ENCODE peak calls at places on chromosomes 2 and 18, in nine cellular contexts. Q, H, L, F, W, M, X, K and S are unnamed samples.

GRCh38 chr2:126797622-126798275 is 100.9 kb upstream of the TEX51 start:
- DNase-seq in Q (no peak), H (no peak), L (no peak), F (no peak), W (peak; percentile 36), M (no peak), X (no peak), K (no peak), S (no peak)

GRCh38 chr2:210895132-210895531 is 338.7 kb downstream of the CPS1 start:
- DNase-seq in Q (no peak), H (peak; percentile 73), L (no peak), F (no peak), W (no peak), M (no peak), X (no peak), K (no peak), S (no peak)

GRCh38 chr2:134975281-134976009 is 56.8 kb downstream of the CCNT2 start:
- DNase-seq in Q (no peak), H (no peak), L (peak; percentile 61), F (no peak), W (no peak), M (no peak), X (no peak), K (no peak), S (no peak)

GRCh38 chr18:58045265-58046086 is 1.4 kb downstream of the NEDD4L start:
- DNase-seq in Q (peak; percentile 48), H (peak; percentile 78), L (peak; percentile 78), F (no peak), W (peak; percentile 82), M (peak; percentile 26), X (peak; percentile 88), K (peak; percentile 41), S (peak; percentile 17)

GRCh38 chr2:176494949-176495353 is 225.7 kb downstream of the MTX2 start:
- DNase-seq in Q (no peak), H (no peak), L (peak; percentile 28), F (peak; percentile 49), W (peak; percentile 66), M (peak; percentile 54), X (peak; percentile 47), K (no peak), S (peak; percentile 34)

GRCh38 chr2:218635719-218636118 is 23.7 kb downstream of the ZNF142 start:
- DNase-seq in Q (no peak), H (no peak), L (no peak), F (no peak), W (no peak), M (no peak), X (no peak), K (no peak), S (no peak)

GRCh38 chr18:76823574-76823973 is 1.2 kb downstream of the ZNF236 start:
- DNase-seq in Q (no peak), H (peak; percentile 81), L (peak; percentile 22), F (peak; percentile 37), W (peak; percentile 57), M (peak; percentile 39), X (peak; percentile 8), K (peak; percentile 30), S (no peak)

GRCh38 chr2:9644603-9645002 is 13.8 kb upstream of the YWHAQ start:
- DNase-seq in Q (no peak), H (no peak), L (no peak), F (no peak), W (no peak), M (no peak), X (peak; percentile 53), K (no peak), S (no peak)

GRCh38 chr2:167869200-167869599 is 378.2 kb downstream of the STK39 start:
- DNase-seq in Q (no peak), H (peak; percentile 25), L (no peak), F (no peak), W (no peak), M (no peak), X (no peak), K (no peak), S (no peak)

GRCh38 chr2:192070099-192070498 is 124.6 kb downstream of the TMEFF2 start:
- DNase-seq in Q (no peak), H (no peak), L (no peak), F (no peak), W (no peak), M (peak; percentile 47), X (no peak), K (no peak), S (no peak)

GRCh38 chr18:24490545-24490944 is 30.1 kb downstream of the HRH4 start:
- DNase-seq in Q (no peak), H (no peak), L (no peak), F (no peak), W (no peak), M (peak; percentile 79), X (no peak), K (no peak), S (no peak)

GRCh38 chr2:100755441-100755840 is 64.5 kb upstream of the NPAS2 start:
- DNase-seq in Q (no peak), H (no peak), L (no peak), F (no peak), W (no peak), M (peak; percentile 54), X (no peak), K (no peak), S (no peak)

GRCh38 chr18:72181241-72181764 is 362.8 kb downstream of the CBLN2 start:
- DNase-seq in Q (no peak), H (no peak), L (no peak), F (no peak), W (no peak), M (no peak), X (no peak), K (no peak), S (no peak)

GRCh38 chr18:63412949-63413348 is 9.3 kb downstream of the VPS4B start:
- DNase-seq in Q (no peak), H (no peak), L (no peak), F (no peak), W (no peak), M (peak; percentile 7), X (no peak), K (no peak), S (no peak)

GRCh38 chr2:100235098-100235497 is 87.2 kb downstream of the LONRF2 start:
- DNase-seq in Q (no peak), H (peak; percentile 9), L (peak; percentile 22), F (no peak), W (peak; percentile 89), M (no peak), X (no peak), K (no peak), S (no peak)

GRCh38 chr2:203035879-203036470 is 21.3 kb downstream of the NBEAL1 start:
- DNase-seq in Q (no peak), H (no peak), L (no peak), F (no peak), W (no peak), M (no peak), X (no peak), K (no peak), S (no peak)

GRCh38 chr2:174763793-174764179 is 486 bp downstream of the CHRNA1 start:
- DNase-seq in Q (no peak), H (no peak), L (no peak), F (no peak), W (no peak), M (no peak), X (no peak), K (no peak), S (no peak)
- H3K27ac ChIP-seq in Q (no peak overlapping the region), H (no peak overlapping the region), L (no peak overlapping the region), F (no peak overlapping the region), W (no peak overlapping the region), M (no peak overlapping the region), X (no peak overlapping the region), K (no peak overlapping the region), S (no peak overlapping the region)

GRCh38 chr18:48342125-48342524 is 67.1 kb downstream of the ZBTB7C start:
- DNase-seq in Q (no peak), H (no peak), L (no peak), F (no peak), W (no peak), M (no peak), X (no peak), K (no peak), S (peak; percentile 22)
- H3K27ac ChIP-seq in Q (no peak overlapping the region), H (no peak overlapping the region), L (no peak overlapping the region), F (no peak overlapping the region), W (no peak overlapping the region), M (no peak overlapping the region), X (no peak overlapping the region), K (no peak overlapping the region), S (no peak overlapping the region)

DNA sequence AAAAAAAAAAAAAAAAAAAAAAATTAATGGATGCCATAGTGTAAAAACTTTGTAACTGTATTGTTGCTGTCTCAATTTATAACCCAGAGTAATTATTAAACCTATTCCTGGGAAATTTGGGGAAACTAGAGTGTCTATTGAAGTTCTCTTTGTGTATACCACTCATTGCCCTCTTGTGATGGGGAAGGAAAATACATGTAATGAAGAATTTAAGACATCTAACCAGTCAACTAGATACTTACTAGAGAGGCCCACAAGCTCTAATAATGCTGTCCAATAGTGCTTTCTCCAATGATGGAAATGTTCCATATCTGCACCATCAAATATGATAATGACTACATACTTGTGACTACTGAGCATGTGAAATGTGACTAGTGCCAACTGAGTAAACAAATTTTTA is 168.5 kb upstream of the SLC39A10 start:
- DNase-seq in Q (no peak), H (no peak), L (no peak), F (no peak), W (no peak), M (peak; percentile 10), X (no peak), K (no peak), S (no peak)
- H3K27ac ChIP-seq in Q (no peak overlapping the region), H (no peak overlapping the region), L (no peak overlapping the region), F (no peak overlapping the region), W (no peak overlapping the region), M (no peak overlapping the region), X (no peak overlapping the region), K (no peak overlapping the region), S (no peak overlapping the region)

GRCh38 chr2:64488050-64488974 is 34.4 kb downstream of the LGALSL start:
- DNase-seq in Q (peak; percentile 55), H (peak; percentile 89), L (peak; percentile 78), F (peak; percentile 59), W (peak; percentile 87), M (peak; percentile 59), X (peak; percentile 49), K (peak; percentile 78), S (peak; percentile 72)

GRCh38 chr2:64482765-64483504 is 29.0 kb downstream of the LGALSL start:
- DNase-seq in Q (no peak), H (no peak), L (peak; percentile 39), F (no peak), W (peak; percentile 76), M (peak; percentile 80), X (peak; percentile 47), K (no peak), S (no peak)

GRCh38 chr2:64487256-64488049 is 33.5 kb downstream of the LGALSL start:
- DNase-seq in Q (no peak), H (no peak), L (no peak), F (no peak), W (no peak), M (no peak), X (no peak), K (no peak), S (no peak)

GRCh38 chr2:64485302-64485701 is 31.3 kb downstream of the LGALSL start:
- DNase-seq in Q (no peak), H (no peak), L (no peak), F (no peak), W (no peak), M (peak; percentile 19), X (no peak), K (no peak), S (no peak)

DNA sequence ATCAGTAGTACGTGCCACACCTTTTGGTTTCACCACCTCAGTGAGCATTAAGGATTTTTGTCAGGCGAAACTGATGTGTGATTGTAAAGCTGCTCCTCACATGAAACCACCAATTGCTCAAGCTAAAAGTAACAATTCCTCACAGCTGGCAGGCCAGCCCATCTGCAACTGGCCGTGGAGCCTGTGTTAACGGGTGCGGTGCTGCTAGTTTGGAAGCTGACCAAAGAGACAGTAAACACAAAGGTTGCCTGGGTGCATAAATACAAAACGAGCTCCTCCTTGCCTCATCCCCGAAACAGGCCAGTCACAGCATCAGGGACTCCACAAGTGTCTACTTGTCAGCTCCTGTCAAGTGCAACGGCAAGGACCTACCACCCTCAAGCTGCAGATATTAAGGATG is 32.0 kb downstream of the LGALSL start:
- DNase-seq in Q (no peak), H (no peak), L (peak; percentile 21), F (peak; percentile 26), W (no peak), M (peak; percentile 75), X (no peak), K (no peak), S (peak; percentile 24)
- H3K27ac ChIP-seq in Q (no peak overlapping the region), H (no peak overlapping the region), L (no peak overlapping the region), F (no peak overlapping the region), W (no peak overlapping the region), M (no peak overlapping the region), X (no peak overlapping the region), K (no peak overlapping the region), S (no peak overlapping the region)